ENCODE peak calls at places on chromosomes 13 and 19, in four cellular contexts. One of them, this sample, is unnamed.

GRCh38 chr13:48297131-48297786 is 6.3 kb upstream of the RB1 start:
- DNase-seq in K562: no peak
- DNase-seq in GM12891: no peak
- DNase-seq in GM12878: no peak
- DNase-seq in this sample: no peak

GRCh38 chr13:64551755-64552154 is 2678.4 kb downstream of the PCDH9 start:
- DNase-seq in K562: no peak
- DNase-seq in GM12878: no peak
- DNase-seq in GM12891: no peak
- DNase-seq in this sample: no peak

GRCh38 chr19:50315773-50316448 is 13.3 kb downstream of the KCNC3 start:
- DNase-seq in K562: peak; percentile 72
- DNase-seq in GM12878: no peak
- DNase-seq in GM12891: peak; percentile 59
- DNase-seq in this sample: no peak

GRCh38 chr13:90403330-90404082 is 944.0 kb upstream of the MIR17HG start:
- DNase-seq in K562: no peak
- DNase-seq in GM12891: no peak
- DNase-seq in GM12878: no peak
- DNase-seq in this sample: no peak

GRCh38 chr13:96822900-96823299 is 171.4 kb downstream of the OXGR1 start:
- DNase-seq in GM12878: no peak
- DNase-seq in K562: peak; percentile 17
- DNase-seq in GM12891: no peak
- DNase-seq in this sample: no peak

GRCh38 chr19:36128392-36128736 is 11.5 kb upstream of the CAPNS1 start:
- DNase-seq in K562: no peak
- DNase-seq in GM12878: no peak
- DNase-seq in GM12891: no peak
- DNase-seq in this sample: peak; percentile 70

GRCh38 chr13:109243311-109243951 is 543.0 kb downstream of the IRS2 start:
- DNase-seq in K562: peak; percentile 31
- DNase-seq in GM12878: no peak
- DNase-seq in GM12891: no peak
- DNase-seq in this sample: no peak

GRCh38 chr19:33344210-33344609 is 29.3 kb upstream of the CEBPG start:
- DNase-seq in K562: no peak
- DNase-seq in GM12891: no peak
- DNase-seq in GM12878: no peak
- DNase-seq in this sample: no peak

GRCh38 chr13:59358014-59358413 is 805.7 kb downstream of the DIAPH3 start:
- DNase-seq in K562: no peak
- DNase-seq in GM12878: no peak
- DNase-seq in GM12891: no peak
- DNase-seq in this sample: no peak

GRCh38 chr19:41013359-41013758 is 22.3 kb downstream of the CYP2B6 start:
- DNase-seq in K562: no peak
- DNase-seq in GM12878: no peak
- DNase-seq in GM12891: no peak
- DNase-seq in this sample: no peak

GRCh38 chr13:42883142-42883541 is 101.8 kb downstream of the FAM216B start:
- DNase-seq in GM12891: no peak
- DNase-seq in K562: no peak
- DNase-seq in GM12878: no peak
- DNase-seq in this sample: no peak

GRCh38 chr13:96849091-96849490 is 145.2 kb downstream of the OXGR1 start:
- DNase-seq in GM12891: no peak
- DNase-seq in K562: no peak
- DNase-seq in GM12878: no peak
- DNase-seq in this sample: no peak

GRCh38 chr19:38384209-38385027 is 3.4 kb downstream of the GGN start:
- DNase-seq in GM12878: no peak
- DNase-seq in GM12891: no peak
- DNase-seq in K562: peak; percentile 63
- DNase-seq in this sample: no peak

GRCh38 chr13:46622013-46622917 is 69.3 kb downstream of the LRCH1 start:
- DNase-seq in K562: no peak
- DNase-seq in GM12878: no peak
- DNase-seq in GM12891: no peak
- DNase-seq in this sample: no peak

GRCh38 chr13:73171242-73171641 is 112.4 kb downstream of the KLF5 start:
- DNase-seq in GM12878: no peak
- DNase-seq in GM12891: no peak
- DNase-seq in K562: no peak
- DNase-seq in this sample: no peak

GRCh38 chr13:92355213-92355612 is 871.4 kb upstream of the GPC6 start:
- DNase-seq in GM12878: no peak
- DNase-seq in GM12891: no peak
- DNase-seq in K562: peak; percentile 64
- DNase-seq in this sample: no peak

GRCh38 chr13:76711515-76712182 is 174.6 kb downstream of the KCTD12 start:
- DNase-seq in GM12891: no peak
- DNase-seq in GM12878: no peak
- DNase-seq in K562: no peak
- DNase-seq in this sample: peak; percentile 31

GRCh38 chr19:44776402-44777096 is 1.1 kb upstream of the CBLC start:
- DNase-seq in GM12878: no peak
- DNase-seq in GM12891: no peak
- DNase-seq in K562: no peak
- DNase-seq in this sample: no peak

GRCh38 chr19:28184997-28185396 is 1028.0 kb downstream of the UQCRFS1 start:
- DNase-seq in GM12891: no peak
- DNase-seq in GM12878: no peak
- DNase-seq in K562: no peak
- DNase-seq in this sample: no peak

GRCh38 chr13:47457631-47458030 is 543.4 kb downstream of the SUCLA2 start:
- DNase-seq in GM12891: no peak
- DNase-seq in GM12878: no peak
- DNase-seq in K562: no peak
- DNase-seq in this sample: no peak

GRCh38 chr13:32731576-32731975 is 145.3 kb downstream of the PDS5B start:
- DNase-seq in GM12878: no peak
- DNase-seq in K562: no peak
- DNase-seq in GM12891: no peak
- DNase-seq in this sample: no peak

GRCh38 chr13:36193151-36193855 is 21.1 kb downstream of the SOHLH2 start:
- DNase-seq in GM12878: no peak
- DNase-seq in K562: no peak
- DNase-seq in GM12891: no peak
- DNase-seq in this sample: no peak

GRCh38 chr13:101965096-101965495 is 436.8 kb downstream of the FGF14 start:
- DNase-seq in K562: no peak
- DNase-seq in GM12878: no peak
- DNase-seq in GM12891: no peak
- DNase-seq in this sample: no peak

GRCh38 chr19:52336117-52336811 is at the start of gene ZNF610:
- DNase-seq in GM12878: peak; percentile 34
- DNase-seq in GM12891: peak; percentile 71
- DNase-seq in K562: no peak
- DNase-seq in this sample: peak; percentile 76

DNA sequence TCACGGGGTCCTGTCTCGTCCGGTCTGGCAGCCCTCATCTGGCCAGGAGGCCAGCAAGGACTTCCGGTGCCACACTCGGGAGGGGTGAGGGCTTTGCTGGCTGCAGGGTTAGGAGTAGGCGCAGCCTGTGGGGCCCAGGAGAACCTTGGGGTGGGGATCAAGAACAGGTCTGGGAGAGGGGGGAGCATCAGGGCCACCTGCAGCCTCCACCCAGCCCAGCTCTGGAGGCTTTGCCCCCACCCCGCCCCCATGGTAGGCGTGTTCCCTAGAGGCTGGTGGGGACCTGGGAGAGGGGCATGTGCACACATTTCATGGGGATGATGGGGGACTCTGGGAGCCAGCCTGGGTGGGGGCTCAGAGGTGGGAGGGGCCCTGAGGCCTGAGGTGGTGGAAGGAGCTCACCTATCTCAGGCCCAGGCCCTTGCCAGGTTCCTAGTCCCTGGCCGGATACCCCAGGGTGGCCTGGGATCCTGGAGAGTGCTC is 23.3 kb downstream of the WTIP start:
- DNase-seq in GM12891: no peak
- DNase-seq in K562: no peak
- DNase-seq in GM12878: no peak
- DNase-seq in this sample: no peak
- TF ChIP-seq SPI1 in GM12891: no peak
- TF ChIP-seq SPI1 in K562: no peak
- TF ChIP-seq SPI1 in GM12878: no peak
- TF ChIP-seq SPI1 in this sample: no peak

DNA sequence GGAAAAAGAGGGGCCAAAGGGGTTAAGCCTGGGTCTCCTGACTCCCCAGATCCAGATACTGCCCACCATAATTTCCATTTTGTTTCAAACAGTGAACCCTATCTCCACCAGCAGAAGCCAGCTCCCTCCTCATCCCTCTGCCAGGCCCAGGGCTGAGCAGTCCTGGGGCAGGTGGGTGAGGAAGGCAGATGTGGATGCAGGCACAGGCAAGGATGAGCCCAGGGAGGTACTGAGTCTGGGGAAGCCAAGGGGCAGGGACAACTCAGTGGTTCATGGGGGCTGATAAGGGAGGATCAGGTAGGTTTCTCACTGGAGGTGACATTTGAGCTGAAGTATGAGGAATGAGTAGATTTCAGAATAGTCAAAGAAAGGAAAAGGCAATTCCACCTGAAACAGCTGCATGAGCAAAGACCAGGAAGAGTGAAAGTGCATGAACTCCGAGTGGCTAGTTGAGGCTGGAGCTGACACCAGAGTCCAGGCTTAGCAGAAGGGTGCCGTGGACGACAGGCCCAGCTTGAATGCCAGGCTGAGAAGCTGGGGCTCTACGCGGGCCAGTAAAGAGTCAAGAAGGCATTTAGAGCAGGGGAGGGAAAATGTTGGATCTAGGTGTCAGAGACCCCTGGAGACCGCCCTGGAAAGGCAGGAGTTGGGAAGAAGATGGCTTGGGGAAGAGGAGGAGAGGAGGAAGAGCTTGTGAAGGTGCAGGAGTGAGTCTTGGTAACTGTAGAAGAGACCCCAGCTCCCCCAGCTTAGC is 10.3 kb downstream of the CIC start:
- DNase-seq in GM12891: no peak
- DNase-seq in GM12878: no peak
- DNase-seq in K562: peak; percentile 9
- DNase-seq in this sample: no peak
- TF ChIP-seq SPI1 in GM12891: no peak
- TF ChIP-seq SPI1 in GM12878: no peak
- TF ChIP-seq SPI1 in K562: no peak
- TF ChIP-seq SPI1 in this sample: no peak

DNA sequence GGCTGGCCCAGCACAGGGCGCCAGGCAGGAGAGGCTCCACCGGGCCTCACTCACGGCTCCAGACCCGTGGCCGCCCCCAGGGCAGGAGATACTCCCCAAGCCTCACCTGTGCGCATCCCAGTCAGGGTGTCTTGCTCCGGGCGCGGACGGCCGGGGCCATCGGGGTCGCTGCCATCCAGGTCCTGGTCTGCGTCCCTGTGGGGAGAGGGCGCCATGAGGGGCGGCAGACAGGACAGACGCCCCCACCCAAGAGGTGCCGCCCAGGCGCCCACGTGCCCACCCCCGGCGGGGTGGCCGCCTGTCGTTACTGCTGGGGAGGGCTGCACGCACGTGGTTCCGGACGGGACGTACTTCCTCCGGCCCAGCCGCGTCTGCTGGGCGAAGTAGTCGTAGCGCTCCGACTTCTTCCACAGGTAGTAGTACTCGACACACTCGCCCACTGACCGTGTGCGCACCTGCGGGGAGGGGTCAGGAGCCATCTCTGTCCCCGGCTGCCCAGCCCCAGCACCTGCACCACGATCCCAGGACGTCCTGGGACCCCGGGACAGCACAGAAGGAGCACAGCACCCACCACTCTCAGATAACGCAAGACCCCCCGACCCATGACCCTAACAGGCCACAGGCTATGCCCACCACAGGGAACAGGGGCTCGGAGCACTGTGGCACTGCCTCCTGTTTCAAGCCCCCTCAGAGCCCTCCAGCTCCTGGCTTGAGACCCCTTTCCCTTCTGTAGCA is 17.4 kb upstream of the PLPP2 start:
- DNase-seq in K562: no peak
- DNase-seq in GM12878: no peak
- DNase-seq in GM12891: no peak
- DNase-seq in this sample: no peak
- TF ChIP-seq SPI1 in K562: no peak
- TF ChIP-seq SPI1 in GM12878: no peak
- TF ChIP-seq SPI1 in GM12891: no peak
- TF ChIP-seq SPI1 in this sample: no peak

DNA sequence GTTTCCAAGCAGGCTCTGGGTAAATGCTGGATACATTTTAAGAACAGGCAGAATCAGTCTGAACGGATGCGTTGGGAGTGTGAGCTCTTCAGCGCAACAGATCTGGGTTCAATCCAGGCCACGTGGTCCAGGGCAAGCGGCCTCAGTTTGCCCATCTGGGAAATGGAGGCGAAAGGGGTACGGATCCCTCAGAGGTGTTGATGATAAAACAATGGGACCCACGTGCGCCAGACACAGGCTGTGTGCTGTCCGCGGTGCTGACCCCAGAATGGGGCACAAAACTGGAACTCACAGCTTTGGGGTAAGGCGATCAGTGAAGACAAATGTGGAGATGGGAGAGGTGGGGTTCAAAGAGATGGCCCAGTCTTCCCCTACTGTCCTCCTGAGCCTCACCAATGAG is 13.1 kb upstream of the PDE4C start:
- DNase-seq in K562: no peak
- DNase-seq in GM12891: no peak
- DNase-seq in GM12878: no peak
- DNase-seq in this sample: no peak
- TF ChIP-seq SPI1 in K562: no peak
- TF ChIP-seq SPI1 in GM12891: no peak
- TF ChIP-seq SPI1 in GM12878: no peak
- TF ChIP-seq SPI1 in this sample: no peak

GRCh38 chr13:30727491-30728350 is 7.6 kb upstream of the ALOX5AP start:
- DNase-seq in GM12891: no peak
- DNase-seq in K562: no peak
- DNase-seq in GM12878: no peak
- DNase-seq in this sample: no peak

GRCh38 chr13:30726192-30726591 is 9.2 kb upstream of the ALOX5AP start:
- DNase-seq in K562: no peak
- DNase-seq in GM12878: no peak
- DNase-seq in GM12891: no peak
- DNase-seq in this sample: no peak

GRCh38 chr13:30734434-30734833 is 909 bp upstream of the ALOX5AP start:
- DNase-seq in GM12891: no peak
- DNase-seq in K562: no peak
- DNase-seq in GM12878: no peak
- DNase-seq in this sample: no peak

GRCh38 chr13:30731658-30732390 is 3.5 kb upstream of the ALOX5AP start:
- DNase-seq in GM12878: no peak
- DNase-seq in K562: no peak
- DNase-seq in GM12891: no peak
- DNase-seq in this sample: no peak

GRCh38 chr13:30730526-30730925 is 4.8 kb upstream of the ALOX5AP start:
- DNase-seq in GM12891: no peak
- DNase-seq in GM12878: no peak
- DNase-seq in K562: no peak
- DNase-seq in this sample: no peak
- TF ChIP-seq SPI1 in GM12891: no peak
- TF ChIP-seq SPI1 in GM12878: no peak
- TF ChIP-seq SPI1 in K562: no peak
- TF ChIP-seq SPI1 in this sample: no peak

GRCh38 chr13:27132538-27132937 is 39.1 kb downstream of the USP12 start:
- DNase-seq in GM12891: no peak
- DNase-seq in GM12878: peak; percentile 40
- DNase-seq in K562: no peak
- DNase-seq in this sample: no peak
- TF ChIP-seq SPI1 in GM12891: no peak
- TF ChIP-seq SPI1 in GM12878: no peak
- TF ChIP-seq SPI1 in K562: no peak
- TF ChIP-seq SPI1 in this sample: no peak

This sample was measured in HL-60.